ENCODE peak calls at places on chromosome 21, in seven cellular contexts. N is OCI-LY7, E is GM13977, Y is esophagus squamous epithelium, S is heart left ventricle, A is activated B cell treated with CpG ODN at 0.5 μM for 24 hours, W is stomach. V is an unnamed sample.

GRCh38 chr21:20701235-20701634 is 297.0 kb upstream of the NCAM2 start:
- DNase-seq in N (no peak), E (no peak), Y (no peak), S (no peak), A (no peak), W (no peak), V (no peak)

GRCh38 chr21:45747802-45748445 is 104.4 kb downstream of the PCBP3 start:
- DNase-seq in N (no peak), E (no peak), Y (no peak), S (no peak), A (no peak), W (no peak), V (no peak)

GRCh38 chr21:25563399-25564116 is 43.7 kb downstream of the MRPL39 start:
- DNase-seq in N (no peak), E (peak; percentile 41), Y (no peak), S (no peak), A (no peak), W (no peak), V (no peak)

GRCh38 chr21:26007911-26008579 is 162.5 kb downstream of the APP start:
- DNase-seq in N (no peak), E (no peak), Y (no peak), S (no peak), A (no peak), W (no peak), V (no peak)

GRCh38 chr21:39003982-39004775 is 179.1 kb downstream of the PSMG1 start:
- DNase-seq in N (no peak), E (no peak), Y (no peak), S (no peak), A (no peak), W (no peak), V (no peak)

GRCh38 chr21:46153259-46154154 is 1.9 kb downstream of the FTCD start:
- DNase-seq in N (peak; percentile 14), E (peak; percentile 83), Y (no peak), S (peak; percentile 35), A (peak; percentile 29), W (peak; percentile 58), V (peak; percentile 76)

GRCh38 chr21:26506951-26507350 is 66.1 kb downstream of the CYYR1 start:
- DNase-seq in N (no peak), E (no peak), Y (no peak), S (no peak), A (no peak), W (no peak), V (no peak)

GRCh38 chr21:38861989-38862683 is 56.4 kb downstream of the ETS2 start:
- DNase-seq in N (peak; percentile 91), E (no peak), Y (no peak), S (no peak), A (peak; percentile 39), W (no peak), V (peak; percentile 29)

GRCh38 chr21:46100426-46100825 is 2.5 kb downstream of the COL6A2 start:
- DNase-seq in N (no peak), E (no peak), Y (no peak), S (no peak), A (no peak), W (peak; percentile 11), V (no peak)

GRCh38 chr21:45577806-45578801 is 35.9 kb upstream of the SLC19A1 start:
- DNase-seq in N (no peak), E (no peak), Y (no peak), S (no peak), A (no peak), W (peak; percentile 31), V (peak; percentile 61)

GRCh38 chr21:38798481-38798882 is 7.2 kb upstream of the ETS2 start:
- DNase-seq in N (no peak), E (no peak), Y (no peak), S (no peak), A (no peak), W (peak; percentile 69), V (no peak)

GRCh38 chr21:45727390-45727789 is 83.9 kb downstream of the PCBP3 start:
- DNase-seq in N (no peak), E (no peak), Y (no peak), S (no peak), A (no peak), W (no peak), V (no peak)

GRCh38 chr21:39136711-39137110 is 46.5 kb downstream of the PSMG1 start:
- DNase-seq in N (no peak), E (no peak), Y (no peak), S (no peak), A (no peak), W (no peak), V (no peak)

GRCh38 chr21:35395728-35396127 is 346.6 kb upstream of the RUNX1 start:
- DNase-seq in N (no peak), E (no peak), Y (no peak), S (no peak), A (no peak), W (no peak), V (no peak)

GRCh38 chr21:35398366-35398982 is 349.4 kb upstream of the RUNX1 start:
- DNase-seq in N (no peak), E (no peak), Y (no peak), S (no peak), A (no peak), W (no peak), V (no peak)

GRCh38 chr21:21029159-21029558 is 30.9 kb downstream of the NCAM2 start:
- DNase-seq in N (no peak), E (no peak), Y (no peak), S (no peak), A (no peak), W (no peak), V (no peak)

GRCh38 chr21:43320526-43320925 is 106.4 kb downstream of the SIK1 start:
- DNase-seq in N (no peak), E (no peak), Y (no peak), S (no peak), A (no peak), W (no peak), V (no peak)

GRCh38 chr21:18499761-18500376 is 96.3 kb upstream of the TMPRSS15 start:
- DNase-seq in N (peak; percentile 67), E (no peak), Y (no peak), S (peak; percentile 6), A (no peak), W (peak; percentile 40), V (no peak)

DNA sequence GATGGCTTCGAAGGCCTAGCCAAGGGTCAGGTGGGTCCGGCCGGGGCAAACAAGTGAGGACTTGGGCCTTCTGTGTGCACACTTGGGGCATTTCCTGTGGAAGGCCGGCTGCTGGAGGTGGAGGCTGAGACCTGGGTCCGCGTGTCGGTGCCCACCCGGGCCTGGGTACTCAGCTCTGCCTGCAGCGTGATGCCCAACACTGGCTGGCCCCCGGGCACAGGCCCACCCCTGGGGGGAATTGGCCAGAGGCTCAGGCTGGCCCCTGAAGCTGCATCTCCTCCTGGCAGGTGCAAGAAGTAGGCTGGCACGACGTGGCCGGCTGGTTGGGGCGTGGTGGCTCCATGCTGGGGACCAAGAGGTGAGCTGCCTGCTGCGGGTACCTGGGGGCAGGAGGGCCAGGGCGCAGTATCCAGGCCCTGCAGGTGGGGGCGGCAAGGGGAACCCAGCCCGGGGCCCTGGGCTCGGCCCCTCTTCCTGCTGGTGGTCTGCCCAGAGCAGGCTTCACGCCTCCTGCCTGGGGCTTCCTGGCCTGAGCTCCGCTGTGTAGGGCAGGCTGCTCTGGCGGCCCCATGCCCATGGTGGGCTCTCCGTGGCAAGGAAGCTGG is 17.2 kb downstream of the CFAP410 start:
- DNase-seq in N (no peak), E (no peak), Y (no peak), S (no peak), A (no peak), W (no peak), V (no peak)
- TF ChIP-seq CTCF in N (no peak), E (no peak), Y (no peak), S (no peak), A (no peak), W (no peak), V (no peak)

GRCh38 chr21:37059181-37059580 is 13.7 kb downstream of the PIGP start:
- DNase-seq in N (no peak), E (no peak), Y (no peak), S (no peak), A (no peak), W (no peak), V (no peak)

GRCh38 chr21:37061926-37062591 is 10.8 kb downstream of the PIGP start:
- DNase-seq in N (peak; percentile 37), E (no peak), Y (no peak), S (no peak), A (no peak), W (no peak), V (no peak)

GRCh38 chr21:37057614-37058013 is 15.3 kb downstream of the PIGP start:
- DNase-seq in N (no peak), E (no peak), Y (no peak), S (no peak), A (no peak), W (no peak), V (no peak)

GRCh38 chr21:37062592-37062933 is 10.3 kb downstream of the PIGP start:
- DNase-seq in N (no peak), E (no peak), Y (no peak), S (no peak), A (no peak), W (no peak), V (no peak)

GRCh38 chr21:37060296-37060695 is 12.6 kb downstream of the PIGP start:
- DNase-seq in N (peak; percentile 26), E (no peak), Y (no peak), S (no peak), A (no peak), W (peak; percentile 40), V (no peak)
- TF ChIP-seq CTCF in N (no peak), E (no peak), Y (no peak), S (no peak), A (no peak), W (no peak), V (no peak)

DNA sequence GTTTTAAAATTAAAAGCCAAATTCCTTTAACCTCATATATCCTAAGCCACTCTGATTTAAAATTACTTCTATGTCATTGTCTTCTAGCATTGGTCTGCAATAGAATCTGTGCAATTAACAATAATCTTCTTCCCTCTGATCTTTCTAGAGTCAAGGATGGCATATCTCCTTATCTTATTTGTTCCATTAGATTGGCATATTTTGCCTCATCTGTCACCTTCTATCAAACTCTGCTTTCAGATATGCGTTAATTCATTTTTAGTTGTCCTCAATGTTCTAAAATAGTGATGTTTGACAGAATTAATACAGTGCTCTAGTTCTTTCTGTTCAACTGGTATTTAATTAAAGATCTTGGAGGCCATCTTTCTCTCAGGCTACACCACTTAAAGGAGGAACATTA is 3.1 kb downstream of the NRIP1 start:
- DNase-seq in N (no peak), E (no peak), Y (no peak), S (no peak), A (no peak), W (no peak), V (no peak)
- TF ChIP-seq CTCF in N (no peak), E (no peak), Y (no peak), S (no peak), A (no peak), W (no peak), V (no peak)

DNA sequence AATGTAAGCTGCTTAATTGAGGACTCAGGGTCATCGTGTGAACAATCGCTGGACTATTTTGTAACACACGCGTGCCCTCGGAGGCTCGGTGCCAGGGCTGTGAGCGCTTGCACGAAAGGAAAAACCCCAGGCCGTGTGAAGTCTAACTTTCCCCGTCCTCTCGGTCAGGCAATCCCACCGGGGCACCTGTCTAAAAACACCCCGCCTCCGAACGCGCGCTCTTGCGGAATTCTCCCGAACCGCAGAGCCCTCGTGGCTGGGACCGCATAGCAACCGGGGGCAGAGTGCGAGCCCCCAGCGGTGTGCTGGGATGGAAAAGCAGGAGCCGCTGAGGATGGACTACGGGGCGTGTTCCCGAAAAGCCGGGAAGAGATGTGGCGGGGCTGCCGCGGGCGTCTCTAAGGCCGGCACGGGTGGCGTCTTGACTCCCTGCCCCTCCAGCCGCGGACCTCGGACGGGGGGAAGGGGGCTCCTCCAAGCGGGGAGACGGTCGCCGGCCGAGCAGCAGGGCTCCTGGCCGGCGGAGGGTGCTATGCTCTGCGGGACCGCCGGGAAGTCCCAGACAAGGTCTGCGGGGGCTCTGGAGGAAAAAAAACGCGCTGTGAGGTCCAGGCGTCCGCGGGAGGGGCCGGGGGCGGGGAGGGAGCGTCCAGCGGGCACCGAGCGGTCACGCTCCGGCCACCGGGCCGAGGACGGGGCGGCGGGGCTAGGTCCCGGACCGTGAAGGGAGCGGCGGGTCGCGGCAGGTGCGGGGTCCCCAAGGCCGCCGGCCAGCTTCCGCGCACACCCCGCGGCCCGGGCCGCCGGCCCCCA is 936 bp downstream of the ZBTB21 start:
- DNase-seq in N (peak; percentile 77), E (peak; percentile 50), Y (no peak), S (peak; percentile 57), A (peak; percentile 55), W (peak; percentile 52), V (no peak)
- TF ChIP-seq CTCF in N (peak; percentile 65), E (peak; percentile 29), Y (peak; percentile 33), S (peak; percentile 54), A (no peak), W (no peak), V (peak; percentile 51)